ENCODE peak calls at places on chromosome 14, in eight cellular contexts. W is Caki2, B is T-helper 1 cell, K is NCI-H774, U is adrenal gland, V is substantia nigra, Z is breast epithelium, G is iPS DF 19.7. P is an unnamed sample.

GRCh38 chr14:28163897-28164296 is 602.7 kb upstream of the FOXG1 start:
- DNase-seq in B (no peak), G (no peak), W (no peak), K (no peak), U (no peak), Z (no peak), V (no peak), P (no peak)

GRCh38 chr14:67680121-67680602 is 5.7 kb upstream of the VTI1B start:
- DNase-seq in V (no peak), G (no peak), U (no peak), K (no peak), W (peak), B (no peak), Z (no peak), P (no peak)

GRCh38 chr14:93683241-93683640 is 105.0 kb downstream of the PRIMA1 start:
- DNase-seq in Z (no peak), U (no peak), K (no peak), V (no peak), W (peak), B (no peak), G (peak), P (peak)

GRCh38 chr14:104545151-104545931 is 34.2 kb upstream of the C14orf180 start:
- DNase-seq in Z (peak), B (no peak), U (no peak), G (no peak), K (no peak), V (no peak), W (no peak), P (no peak)

GRCh38 chr14:104582649-104583048 is 3.1 kb downstream of the C14orf180 start:
- DNase-seq in W (no peak), K (no peak), U (peak), G (no peak), V (no peak), B (no peak), Z (no peak), P (no peak)

GRCh38 chr14:69316449-69317391 is 56.8 kb downstream of the GALNT16 start:
- DNase-seq in V (no peak), U (peak), Z (no peak), W (peak), B (no peak), K (no peak), G (no peak), P (peak)

GRCh38 chr14:59427653-59428578 is 37.3 kb downstream of the GPR135 start:
- DNase-seq in U (peak), B (no peak), Z (no peak), W (no peak), K (no peak), G (no peak), V (no peak), P (no peak)

GRCh38 chr14:56474419-56475022 is 105.1 kb upstream of the TMEM260 start:
- DNase-seq in W (peak), K (no peak), G (peak), Z (no peak), V (no peak), B (no peak), U (no peak), P (no peak)

GRCh38 chr14:95480109-95480886 is 36.2 kb downstream of the SYNE3 start:
- DNase-seq in Z (no peak), G (no peak), B (peak), V (no peak), K (no peak), W (peak), U (peak), P (no peak)

GRCh38 chr14:69685716-69686115 is 74.3 kb downstream of the SUSD6 start:
- DNase-seq in W (no peak), U (peak), B (no peak), Z (peak), G (no peak), V (peak), K (peak), P (no peak)

GRCh38 chr14:33676135-33676566 is 274.7 kb downstream of the EGLN3 start:
- DNase-seq in U (no peak), V (peak), B (no peak), Z (no peak), G (peak), W (peak), K (no peak), P (peak)

GRCh38 chr14:103562385-103563088 is at the start of the genes BAG5 and COA8:
- DNase-seq in K (peak), V (no peak), B (peak), G (no peak), W (peak), U (peak), Z (no peak), P (peak)

GRCh38 chr14:69043598-69044267 is 64.6 kb upstream of the ACTN1 start:
- DNase-seq in V (no peak), U (no peak), G (no peak), B (no peak), Z (no peak), K (no peak), W (no peak), P (no peak)

GRCh38 chr14:85817430-85817829 is 287.5 kb downstream of the FLRT2 start:
- DNase-seq in U (no peak), V (no peak), G (no peak), W (no peak), K (no peak), Z (no peak), B (no peak), P (no peak)

GRCh38 chr14:70655110-70655826 is 13.6 kb downstream of the TTC9 start:
- DNase-seq in U (no peak), K (no peak), V (no peak), Z (no peak), G (peak), W (no peak), B (peak), P (peak)

GRCh38 chr14:103728721-103729120 is 13.1 kb downstream of the ZFYVE21 start:
- DNase-seq in G (no peak), Z (no peak), U (no peak), K (no peak), V (no peak), W (no peak), B (no peak), P (no peak)

GRCh38 chr14:79467837-79468236 is 743.5 kb downstream of the DIO2 start:
- DNase-seq in G (no peak), B (no peak), V (no peak), Z (no peak), K (no peak), W (no peak), U (no peak), P (no peak)

GRCh38 chr14:73526036-73526984 is 10.6 kb upstream of the ACOT1 start:
- DNase-seq in V (no peak), B (no peak), U (peak), G (no peak), Z (peak), W (no peak), K (no peak), P (no peak)

GRCh38 chr14:99564256-99564902 is 39.6 kb downstream of the CCDC85C start:
- DNase-seq in B (no peak), V (no peak), W (peak), G (no peak), Z (no peak), K (peak), U (peak), P (no peak)

GRCh38 chr14:52792097-52792415 is 649 bp upstream of the GNPNAT1 start:
- DNase-seq in B (no peak), W (no peak), K (no peak), U (no peak), V (no peak), Z (no peak), G (no peak), P (no peak)

GRCh38 chr14:69573841-69574265 is 818 bp downstream of the CCDC177 start:
- DNase-seq in B (no peak), Z (no peak), V (no peak), K (no peak), G (no peak), U (no peak), W (no peak), P (no peak)

GRCh38 chr14:51067306-51067705 is 27.6 kb downstream of the TRIM9 start:
- DNase-seq in B (no peak), V (no peak), Z (no peak), G (no peak), W (no peak), U (no peak), K (no peak), P (no peak)

GRCh38 chr14:90560529-90560928 is 163.7 kb downstream of the CALM1 start:
- DNase-seq in W (no peak), B (no peak), U (no peak), K (no peak), Z (no peak), G (no peak), V (no peak), P (no peak)

GRCh38 chr14:47439953-47440352 is 235.5 kb downstream of the MDGA2 start:
- DNase-seq in G (no peak), V (no peak), B (no peak), Z (no peak), W (no peak), U (no peak), K (no peak), P (no peak)

GRCh38 chr14:40218282-40218941 is 786.2 kb upstream of the FBXO33 start:
- DNase-seq in Z (no peak), K (no peak), V (no peak), U (no peak), W (no peak), B (no peak), G (no peak), P (no peak)

GRCh38 chr14:28870033-28870564 is 103.5 kb downstream of the FOXG1 start:
- DNase-seq in K (no peak), U (no peak), W (no peak), Z (no peak), G (no peak), V (no peak), B (no peak), P (no peak)

GRCh38 chr14:50110323-50111037 is 5.9 kb downstream of the VCPKMT start:
- DNase-seq in Z (no peak), V (no peak), B (no peak), G (no peak), U (no peak), K (no peak), W (no peak), P (no peak)

GRCh38 chr14:95540236-95540635 is 5.4 kb downstream of the GLRX5 start:
- DNase-seq in V (no peak), B (no peak), Z (no peak), W (no peak), K (no peak), G (no peak), U (no peak), P (no peak)

GRCh38 chr14:68230941-68231717 is 411.6 kb downstream of the RAD51B start:
- DNase-seq in K (no peak), U (no peak), B (no peak), W (peak), V (no peak), Z (no peak), G (peak), P (no peak)

GRCh38 chr14:100155049-100155621 is 4.3 kb downstream of the DEGS2 start:
- DNase-seq in Z (no peak), B (no peak), G (peak), W (peak), V (no peak), K (no peak), U (no peak), P (peak)